ENCODE peak calls at places on chromosomes 7 and 10, in six cellular contexts. One of them, this sample, is unnamed. For H3K4me1, the result is how much of the 10 kb centered on the place peaks cover.

GRCh38 chr7:8581842-8582241 is 148.4 kb downstream of the NXPH1 start:
- DNase-seq in ovary: no peak
- DNase-seq in suprapubic skin: no peak
- DNase-seq in cardiac muscle cell: no peak
- DNase-seq in heart right ventricle: no peak
- DNase-seq in Peyer's patch: no peak
- DNase-seq in this sample: no peak

GRCh38 chr10:44571701-44572100 is 186.8 kb upstream of the CXCL12 start:
- DNase-seq in ovary: no peak
- DNase-seq in suprapubic skin: no peak
- DNase-seq in cardiac muscle cell: no peak
- DNase-seq in heart right ventricle: no peak
- DNase-seq in Peyer's patch: no peak
- DNase-seq in this sample: no peak

GRCh38 chr7:108813247-108814014 is 243.8 kb downstream of the DNAJB9 start:
- DNase-seq in ovary: no peak
- DNase-seq in suprapubic skin: no peak
- DNase-seq in cardiac muscle cell: no peak
- DNase-seq in heart right ventricle: no peak
- DNase-seq in Peyer's patch: no peak
- DNase-seq in this sample: no peak

GRCh38 chr10:74825371-74826141 is 844 bp upstream of the KAT6B start:
- DNase-seq in ovary: no peak
- DNase-seq in suprapubic skin: peak
- DNase-seq in cardiac muscle cell: peak
- DNase-seq in heart right ventricle: peak
- DNase-seq in Peyer's patch: peak
- DNase-seq in this sample: no peak

GRCh38 chr10:651700-652099 is 37.8 kb downstream of the DIP2C start:
- DNase-seq in ovary: no peak
- DNase-seq in suprapubic skin: no peak
- DNase-seq in cardiac muscle cell: no peak
- DNase-seq in heart right ventricle: no peak
- DNase-seq in Peyer's patch: no peak
- DNase-seq in this sample: no peak

GRCh38 chr7:125085084-125085483 is 155.5 kb upstream of the POT1 start:
- DNase-seq in ovary: no peak
- DNase-seq in suprapubic skin: no peak
- DNase-seq in cardiac muscle cell: no peak
- DNase-seq in heart right ventricle: no peak
- DNase-seq in Peyer's patch: no peak
- DNase-seq in this sample: no peak

GRCh38 chr7:35424869-35425495 is 171.1 kb upstream of the TBX20 start:
- DNase-seq in ovary: no peak
- DNase-seq in suprapubic skin: no peak
- DNase-seq in cardiac muscle cell: peak
- DNase-seq in heart right ventricle: peak
- DNase-seq in Peyer's patch: peak
- DNase-seq in this sample: no peak

GRCh38 chr10:132974249-132974796 is 32.0 kb upstream of the CFAP46 start:
- DNase-seq in ovary: no peak
- DNase-seq in suprapubic skin: no peak
- DNase-seq in cardiac muscle cell: no peak
- DNase-seq in heart right ventricle: no peak
- DNase-seq in Peyer's patch: no peak
- DNase-seq in this sample: no peak

GRCh38 chr7:79055722-79056415 is 397.6 kb downstream of the MAGI2 start:
- DNase-seq in ovary: peak
- DNase-seq in suprapubic skin: no peak
- DNase-seq in cardiac muscle cell: no peak
- DNase-seq in heart right ventricle: no peak
- DNase-seq in Peyer's patch: no peak
- DNase-seq in this sample: no peak

GRCh38 chr10:63534723-63535122 is 13.5 kb downstream of the REEP3 start:
- DNase-seq in ovary: no peak
- DNase-seq in suprapubic skin: no peak
- DNase-seq in cardiac muscle cell: no peak
- DNase-seq in heart right ventricle: no peak
- DNase-seq in Peyer's patch: no peak
- DNase-seq in this sample: no peak

GRCh38 chr10:34906021-34906965 is 91.2 kb upstream of the PARD3 start:
- DNase-seq in ovary: no peak
- DNase-seq in suprapubic skin: no peak
- DNase-seq in cardiac muscle cell: peak
- DNase-seq in heart right ventricle: no peak
- DNase-seq in Peyer's patch: peak
- DNase-seq in this sample: peak

GRCh38 chr10:94006591-94007550 is 13.1 kb downstream of the PLCE1 start:
- DNase-seq in ovary: no peak
- DNase-seq in suprapubic skin: no peak
- DNase-seq in cardiac muscle cell: peak
- DNase-seq in heart right ventricle: no peak
- DNase-seq in Peyer's patch: peak
- DNase-seq in this sample: no peak

GRCh38 chr10:21519981-21520436 is 5.5 kb downstream of the SKIDA1 start:
- DNase-seq in ovary: no peak
- DNase-seq in suprapubic skin: no peak
- DNase-seq in cardiac muscle cell: no peak
- DNase-seq in heart right ventricle: no peak
- DNase-seq in Peyer's patch: no peak
- DNase-seq in this sample: no peak

GRCh38 chr10:28219241-28219640 is 83.6 kb downstream of the MPP7 start:
- DNase-seq in ovary: no peak
- DNase-seq in suprapubic skin: no peak
- DNase-seq in cardiac muscle cell: no peak
- DNase-seq in heart right ventricle: no peak
- DNase-seq in Peyer's patch: no peak
- DNase-seq in this sample: no peak

GRCh38 chr7:74252893-74253292 is 1.3 kb downstream of the RFC2 start:
- DNase-seq in ovary: no peak
- DNase-seq in suprapubic skin: no peak
- DNase-seq in cardiac muscle cell: no peak
- DNase-seq in heart right ventricle: no peak
- DNase-seq in Peyer's patch: no peak
- DNase-seq in this sample: no peak

GRCh38 chr10:13816195-13816926 is 229.6 kb downstream of the PRPF18 start:
- DNase-seq in ovary: peak
- DNase-seq in suprapubic skin: no peak
- DNase-seq in cardiac muscle cell: no peak
- DNase-seq in heart right ventricle: peak
- DNase-seq in Peyer's patch: peak
- DNase-seq in this sample: peak

GRCh38 chr7:233456-234035 is 41.2 kb downstream of the FAM20C start:
- DNase-seq in ovary: no peak
- DNase-seq in suprapubic skin: no peak
- DNase-seq in cardiac muscle cell: no peak
- DNase-seq in heart right ventricle: peak
- DNase-seq in Peyer's patch: no peak
- DNase-seq in this sample: no peak
- H3K4me1 ChIP-seq in ovary: under half
- H3K4me1 ChIP-seq in suprapubic skin: half or more
- H3K4me1 ChIP-seq in cardiac muscle cell: under half
- H3K4me1 ChIP-seq in heart right ventricle: half or more
- H3K4me1 ChIP-seq in Peyer's patch: under half
- H3K4me1 ChIP-seq in this sample: half or more

GRCh38 chr7:116800594-116800993 is 61.8 kb upstream of the CAPZA2 start:
- DNase-seq in ovary: no peak
- DNase-seq in suprapubic skin: no peak
- DNase-seq in cardiac muscle cell: no peak
- DNase-seq in heart right ventricle: no peak
- DNase-seq in Peyer's patch: no peak
- DNase-seq in this sample: peak

GRCh38 chr7:116804459-116804858 is 57.9 kb upstream of the CAPZA2 start:
- DNase-seq in ovary: no peak
- DNase-seq in suprapubic skin: no peak
- DNase-seq in cardiac muscle cell: no peak
- DNase-seq in heart right ventricle: no peak
- DNase-seq in Peyer's patch: no peak
- DNase-seq in this sample: no peak

GRCh38 chr7:116801092-116801710 is 61.2 kb upstream of the CAPZA2 start:
- DNase-seq in ovary: no peak
- DNase-seq in suprapubic skin: no peak
- DNase-seq in cardiac muscle cell: no peak
- DNase-seq in heart right ventricle: no peak
- DNase-seq in Peyer's patch: no peak
- DNase-seq in this sample: no peak

GRCh38 chr7:116802144-116802747 is 60.1 kb upstream of the CAPZA2 start:
- DNase-seq in ovary: no peak
- DNase-seq in suprapubic skin: no peak
- DNase-seq in cardiac muscle cell: no peak
- DNase-seq in heart right ventricle: no peak
- DNase-seq in Peyer's patch: no peak
- DNase-seq in this sample: no peak

DNA sequence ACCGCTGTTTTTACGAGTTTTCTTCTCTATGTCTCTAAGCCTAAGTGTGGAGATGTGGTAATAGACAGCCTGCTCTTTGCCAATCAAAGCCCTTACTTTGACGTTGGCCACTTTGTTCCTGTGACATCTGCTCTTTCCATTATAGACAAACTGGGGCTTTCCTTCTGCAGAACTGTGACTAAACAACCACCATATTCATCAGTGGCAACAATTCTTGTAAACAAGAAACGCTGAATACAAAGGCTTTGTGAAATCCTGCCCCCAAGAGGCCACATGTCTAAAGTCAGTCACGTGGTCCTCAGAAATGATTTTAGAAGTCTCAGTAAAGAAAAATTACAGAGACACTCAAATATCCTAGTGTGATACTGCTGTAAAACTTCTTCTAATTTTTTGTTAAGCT is 59.6 kb upstream of the CAPZA2 start:
- DNase-seq in ovary: no peak
- DNase-seq in suprapubic skin: no peak
- DNase-seq in cardiac muscle cell: peak
- DNase-seq in heart right ventricle: no peak
- DNase-seq in Peyer's patch: no peak
- DNase-seq in this sample: peak
- H3K4me1 ChIP-seq in ovary: under half
- H3K4me1 ChIP-seq in suprapubic skin: under half
- H3K4me1 ChIP-seq in cardiac muscle cell: under half
- H3K4me1 ChIP-seq in heart right ventricle: under half
- H3K4me1 ChIP-seq in Peyer's patch: under half
- H3K4me1 ChIP-seq in this sample: under half

DNA sequence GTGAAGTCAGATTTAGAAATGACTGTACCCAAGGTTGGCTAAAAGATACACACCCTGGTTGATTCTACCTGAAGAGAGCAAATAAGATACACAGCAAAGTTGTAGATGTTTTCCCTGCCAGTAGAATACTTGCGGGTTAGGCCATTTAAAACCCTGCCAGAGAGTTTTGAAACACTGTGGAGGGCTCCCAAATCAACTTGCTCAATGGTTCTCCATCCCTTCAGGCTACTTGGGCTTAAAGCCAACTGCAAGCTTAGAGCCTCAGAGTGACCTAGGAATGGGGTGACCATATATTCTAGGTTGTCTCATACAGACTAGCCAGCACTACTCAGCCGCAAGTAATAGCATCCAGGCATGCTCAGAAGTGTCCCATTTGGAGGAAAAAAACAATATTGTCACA is 10.0 kb downstream of the CAV1 start:
- DNase-seq in ovary: no peak
- DNase-seq in suprapubic skin: no peak
- DNase-seq in cardiac muscle cell: no peak
- DNase-seq in heart right ventricle: no peak
- DNase-seq in Peyer's patch: no peak
- DNase-seq in this sample: peak
- H3K4me1 ChIP-seq in ovary: under half
- H3K4me1 ChIP-seq in suprapubic skin: under half
- H3K4me1 ChIP-seq in cardiac muscle cell: under half
- H3K4me1 ChIP-seq in heart right ventricle: half or more
- H3K4me1 ChIP-seq in Peyer's patch: under half
- H3K4me1 ChIP-seq in this sample: under half

GRCh38 chr7:6384327-6384726 is 63.4 kb downstream of the DAGLB start:
- DNase-seq in ovary: no peak
- DNase-seq in suprapubic skin: no peak
- DNase-seq in cardiac muscle cell: no peak
- DNase-seq in heart right ventricle: no peak
- DNase-seq in Peyer's patch: no peak
- DNase-seq in this sample: no peak
- H3K4me1 ChIP-seq in ovary: under half
- H3K4me1 ChIP-seq in suprapubic skin: half or more
- H3K4me1 ChIP-seq in cardiac muscle cell: under half
- H3K4me1 ChIP-seq in heart right ventricle: half or more
- H3K4me1 ChIP-seq in Peyer's patch: under half
- H3K4me1 ChIP-seq in this sample: half or more

DNA sequence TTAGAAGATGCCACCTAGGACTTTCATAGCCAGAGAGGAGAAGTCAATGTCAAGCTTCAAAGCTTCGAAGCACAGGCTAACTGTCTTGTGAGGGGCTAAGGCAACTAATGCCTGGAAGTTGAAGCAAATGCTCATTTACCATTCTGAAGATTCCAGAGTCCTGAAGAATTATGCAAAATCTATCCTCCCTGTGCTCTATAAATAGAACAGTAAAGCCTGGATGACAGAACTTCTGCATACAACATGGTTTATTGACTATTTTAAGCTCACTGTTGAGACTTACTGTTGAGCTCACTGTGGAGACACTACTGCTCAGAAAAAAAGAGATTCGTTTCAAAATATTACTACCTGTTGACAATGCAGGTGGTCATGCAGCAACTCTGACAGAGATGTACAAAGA is 28.6 kb downstream of the TNS3 start:
- DNase-seq in ovary: no peak
- DNase-seq in suprapubic skin: no peak
- DNase-seq in cardiac muscle cell: no peak
- DNase-seq in heart right ventricle: no peak
- DNase-seq in Peyer's patch: no peak
- DNase-seq in this sample: no peak
- H3K4me1 ChIP-seq in ovary: under half
- H3K4me1 ChIP-seq in suprapubic skin: under half
- H3K4me1 ChIP-seq in cardiac muscle cell: under half
- H3K4me1 ChIP-seq in heart right ventricle: under half
- H3K4me1 ChIP-seq in Peyer's patch: under half
- H3K4me1 ChIP-seq in this sample: under half

DNA sequence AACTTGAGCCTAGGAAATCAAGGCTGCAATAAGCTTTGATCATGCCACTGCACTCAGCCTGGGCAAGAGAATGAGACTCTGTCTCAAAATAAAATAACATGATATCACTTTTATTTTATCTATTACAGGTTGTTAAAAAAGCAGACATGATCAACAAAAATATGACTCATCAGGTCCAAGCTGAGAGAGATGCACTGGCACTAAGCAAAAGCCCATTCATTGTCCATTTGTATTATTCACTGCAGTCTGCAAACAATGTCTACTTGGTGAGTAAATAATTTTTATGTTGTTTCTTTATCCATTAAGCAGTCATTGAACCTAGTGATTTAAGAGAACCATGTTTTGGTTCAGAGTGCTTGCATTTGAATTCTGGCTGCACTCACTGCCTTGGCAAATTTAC is 3.3 kb downstream of the MASTL start:
- DNase-seq in ovary: no peak
- DNase-seq in suprapubic skin: no peak
- DNase-seq in cardiac muscle cell: no peak
- DNase-seq in heart right ventricle: no peak
- DNase-seq in Peyer's patch: no peak
- DNase-seq in this sample: no peak
- H3K4me1 ChIP-seq in ovary: under half
- H3K4me1 ChIP-seq in suprapubic skin: under half
- H3K4me1 ChIP-seq in cardiac muscle cell: under half
- H3K4me1 ChIP-seq in heart right ventricle: under half
- H3K4me1 ChIP-seq in Peyer's patch: under half
- H3K4me1 ChIP-seq in this sample: under half

This sample was measured in gastrocnemius medialis.